ENCODE peak calls at places on chromosomes 3 and 15, in nine cellular contexts. One of them, this sample, is unnamed.

GRCh38 chr15:70853270-70853854 is 595 bp downstream of the LARP6 start:
- DNase-seq in GM12878: no peak
- DNase-seq in HepG2: no peak
- DNase-seq in endothelial cell of umbilical vein: peak
- DNase-seq in HCT116: no peak
- DNase-seq in K562: no peak
- DNase-seq in SK-N-SH: peak
- DNase-seq in H1: peak
- DNase-seq in A549: peak
- DNase-seq in this sample: no peak

GRCh38 chr3:192571197-192571791 is 156.0 kb downstream of the FGF12 start:
- DNase-seq in HepG2: no peak
- DNase-seq in H1: no peak
- DNase-seq in A549: peak
- DNase-seq in SK-N-SH: peak
- DNase-seq in HCT116: no peak
- DNase-seq in GM12878: no peak
- DNase-seq in K562: no peak
- DNase-seq in endothelial cell of umbilical vein: peak
- DNase-seq in this sample: peak

GRCh38 chr15:64571857-64572291 is 111.5 kb downstream of the ZNF609 start:
- DNase-seq in HCT116: no peak
- DNase-seq in H1: no peak
- DNase-seq in A549: no peak
- DNase-seq in HepG2: peak
- DNase-seq in K562: no peak
- DNase-seq in SK-N-SH: no peak
- DNase-seq in endothelial cell of umbilical vein: peak
- DNase-seq in GM12878: peak
- DNase-seq in this sample: peak

GRCh38 chr3:12954891-12955650 is 113.7 kb upstream of the RPL32 start:
- DNase-seq in HepG2: no peak
- DNase-seq in SK-N-SH: peak
- DNase-seq in endothelial cell of umbilical vein: peak
- DNase-seq in GM12878: no peak
- DNase-seq in H1: no peak
- DNase-seq in A549: no peak
- DNase-seq in K562: no peak
- DNase-seq in HCT116: no peak
- DNase-seq in this sample: peak

GRCh38 chr3:11480663-11481298 is 162.9 kb downstream of the VGLL4 start:
- DNase-seq in GM12878: no peak
- DNase-seq in SK-N-SH: no peak
- DNase-seq in HepG2: peak
- DNase-seq in HCT116: no peak
- DNase-seq in K562: peak
- DNase-seq in H1: no peak
- DNase-seq in endothelial cell of umbilical vein: peak
- DNase-seq in A549: no peak
- DNase-seq in this sample: no peak

GRCh38 chr3:121018917-121019321 is 110.9 kb downstream of the STXBP5L start:
- DNase-seq in H1: no peak
- DNase-seq in GM12878: no peak
- DNase-seq in HepG2: no peak
- DNase-seq in SK-N-SH: no peak
- DNase-seq in K562: no peak
- DNase-seq in A549: no peak
- DNase-seq in endothelial cell of umbilical vein: no peak
- DNase-seq in HCT116: no peak
- DNase-seq in this sample: no peak

GRCh38 chr3:161600185-161600584 is 103.6 kb downstream of the OTOL1 start:
- DNase-seq in endothelial cell of umbilical vein: no peak
- DNase-seq in GM12878: no peak
- DNase-seq in SK-N-SH: no peak
- DNase-seq in K562: no peak
- DNase-seq in HepG2: no peak
- DNase-seq in H1: no peak
- DNase-seq in A549: no peak
- DNase-seq in HCT116: no peak
- DNase-seq in this sample: no peak

GRCh38 chr3:120894285-120894684 is 13.7 kb upstream of the STXBP5L start:
- DNase-seq in HepG2: no peak
- DNase-seq in HCT116: peak
- DNase-seq in H1: no peak
- DNase-seq in SK-N-SH: no peak
- DNase-seq in K562: no peak
- DNase-seq in GM12878: no peak
- DNase-seq in A549: no peak
- DNase-seq in endothelial cell of umbilical vein: peak
- DNase-seq in this sample: peak

GRCh38 chr3:46913644-46914043 is 36.1 kb downstream of the PTH1R start:
- DNase-seq in K562: no peak
- DNase-seq in HepG2: no peak
- DNase-seq in endothelial cell of umbilical vein: peak
- DNase-seq in GM12878: no peak
- DNase-seq in A549: no peak
- DNase-seq in H1: no peak
- DNase-seq in HCT116: no peak
- DNase-seq in SK-N-SH: no peak
- DNase-seq in this sample: no peak

GRCh38 chr15:70451861-70452653 is 311.3 kb downstream of the UACA start:
- DNase-seq in HepG2: no peak
- DNase-seq in K562: peak
- DNase-seq in GM12878: no peak
- DNase-seq in H1: no peak
- DNase-seq in HCT116: no peak
- DNase-seq in endothelial cell of umbilical vein: no peak
- DNase-seq in SK-N-SH: no peak
- DNase-seq in A549: no peak
- DNase-seq in this sample: no peak

GRCh38 chr3:130759692-130760338 is 13.2 kb upstream of the PIK3R4 start:
- DNase-seq in HepG2: peak
- DNase-seq in H1: no peak
- DNase-seq in SK-N-SH: peak
- DNase-seq in A549: peak
- DNase-seq in K562: no peak
- DNase-seq in endothelial cell of umbilical vein: peak
- DNase-seq in HCT116: peak
- DNase-seq in GM12878: no peak
- DNase-seq in this sample: peak

GRCh38 chr3:160885791-160886286 is 129.8 kb downstream of the PPM1L start:
- DNase-seq in endothelial cell of umbilical vein: peak
- DNase-seq in H1: peak
- DNase-seq in SK-N-SH: no peak
- DNase-seq in A549: no peak
- DNase-seq in HCT116: no peak
- DNase-seq in HepG2: peak
- DNase-seq in GM12878: peak
- DNase-seq in K562: no peak
- DNase-seq in this sample: peak

GRCh38 chr15:55241895-55242294 is 45.2 kb upstream of the RSL24D1 start:
- DNase-seq in H1: no peak
- DNase-seq in HCT116: no peak
- DNase-seq in endothelial cell of umbilical vein: no peak
- DNase-seq in GM12878: no peak
- DNase-seq in HepG2: no peak
- DNase-seq in SK-N-SH: no peak
- DNase-seq in K562: no peak
- DNase-seq in A549: no peak
- DNase-seq in this sample: no peak

GRCh38 chr3:105997800-105998526 is 129.2 kb upstream of the CBLB start:
- DNase-seq in A549: no peak
- DNase-seq in H1: no peak
- DNase-seq in SK-N-SH: no peak
- DNase-seq in HepG2: no peak
- DNase-seq in HCT116: peak
- DNase-seq in GM12878: no peak
- DNase-seq in endothelial cell of umbilical vein: no peak
- DNase-seq in K562: no peak
- DNase-seq in this sample: peak

DNA sequence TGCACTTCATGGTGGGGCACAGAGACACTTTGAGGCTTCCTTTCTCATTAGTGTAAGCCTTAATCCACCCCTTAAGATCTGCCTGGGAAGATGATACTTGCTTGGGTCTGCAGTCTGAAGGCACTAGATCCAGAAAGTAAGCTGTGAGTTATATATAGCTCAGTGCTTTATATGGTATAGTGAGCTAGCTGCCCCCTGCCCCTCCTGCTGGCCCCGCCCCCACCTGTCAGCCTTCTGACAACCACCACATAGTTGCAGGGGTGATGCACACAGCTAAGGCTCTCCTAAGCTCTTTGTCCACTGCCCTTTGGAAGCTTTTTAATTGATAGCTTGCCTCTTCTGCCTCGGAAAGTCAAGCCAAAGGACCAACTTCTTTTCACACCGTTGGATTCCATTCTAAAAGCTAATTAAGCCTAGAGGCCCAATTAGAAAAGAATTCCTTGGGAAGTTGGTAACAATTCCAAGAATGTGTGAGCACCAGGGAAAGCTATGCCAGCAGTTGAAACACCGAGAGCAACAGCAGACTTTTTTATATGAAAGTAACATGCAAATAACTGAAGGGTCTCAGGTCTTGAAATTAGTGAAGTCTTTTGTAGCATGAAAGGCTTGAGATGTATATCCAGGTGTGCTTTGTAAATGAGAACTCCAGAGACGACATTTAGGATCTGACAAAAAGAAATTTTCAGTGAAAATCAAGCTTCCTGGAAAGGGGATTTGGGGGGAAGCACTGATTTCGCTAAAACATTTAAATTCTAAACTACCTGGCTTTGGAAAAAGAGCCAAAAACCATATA is 2.3 kb downstream of the TPM1 start:
- DNase-seq in endothelial cell of umbilical vein: peak
- DNase-seq in A549: no peak
- DNase-seq in GM12878: no peak
- DNase-seq in HepG2: no peak
- DNase-seq in SK-N-SH: no peak
- DNase-seq in K562: no peak
- DNase-seq in H1: no peak
- DNase-seq in HCT116: no peak
- DNase-seq in this sample: no peak
- H3K4me3 ChIP-seq in endothelial cell of umbilical vein: peak
- H3K4me3 ChIP-seq in A549: peak
- H3K4me3 ChIP-seq in GM12878: no peak
- H3K4me3 ChIP-seq in HepG2: peak
- H3K4me3 ChIP-seq in SK-N-SH: peak
- H3K4me3 ChIP-seq in K562: no peak
- H3K4me3 ChIP-seq in H1: peak
- H3K4me3 ChIP-seq in HCT116: no peak
- H3K4me3 ChIP-seq in this sample: no peak

GRCh38 chr3:16251316-16252085 is 13.2 kb downstream of the DPH3 start:
- DNase-seq in HepG2: no peak
- DNase-seq in HCT116: no peak
- DNase-seq in A549: no peak
- DNase-seq in endothelial cell of umbilical vein: peak
- DNase-seq in K562: no peak
- DNase-seq in H1: no peak
- DNase-seq in SK-N-SH: no peak
- DNase-seq in GM12878: no peak
- DNase-seq in this sample: no peak

GRCh38 chr3:16253601-16254000 is 11.1 kb downstream of the DPH3 start:
- DNase-seq in SK-N-SH: no peak
- DNase-seq in K562: no peak
- DNase-seq in HepG2: no peak
- DNase-seq in A549: no peak
- DNase-seq in GM12878: no peak
- DNase-seq in HCT116: no peak
- DNase-seq in H1: no peak
- DNase-seq in endothelial cell of umbilical vein: no peak
- DNase-seq in this sample: peak

GRCh38 chr3:16252988-16253387 is 11.8 kb downstream of the DPH3 start:
- DNase-seq in HepG2: no peak
- DNase-seq in endothelial cell of umbilical vein: no peak
- DNase-seq in SK-N-SH: no peak
- DNase-seq in H1: no peak
- DNase-seq in A549: no peak
- DNase-seq in K562: no peak
- DNase-seq in GM12878: no peak
- DNase-seq in HCT116: no peak
- DNase-seq in this sample: no peak

GRCh38 chr3:16254933-16255725 is 9.6 kb downstream of the DPH3 start:
- DNase-seq in A549: no peak
- DNase-seq in HepG2: no peak
- DNase-seq in K562: no peak
- DNase-seq in GM12878: no peak
- DNase-seq in endothelial cell of umbilical vein: no peak
- DNase-seq in HCT116: no peak
- DNase-seq in H1: no peak
- DNase-seq in SK-N-SH: no peak
- DNase-seq in this sample: no peak

GRCh38 chr3:16252243-16252978 is 12.3 kb downstream of the DPH3 start:
- DNase-seq in HepG2: peak
- DNase-seq in K562: no peak
- DNase-seq in A549: no peak
- DNase-seq in HCT116: no peak
- DNase-seq in H1: no peak
- DNase-seq in SK-N-SH: no peak
- DNase-seq in GM12878: peak
- DNase-seq in endothelial cell of umbilical vein: no peak
- DNase-seq in this sample: no peak
- TF ChIP-seq MAX in HepG2: peak
- TF ChIP-seq MAX in K562: no peak
- TF ChIP-seq MAX in A549: no peak
- TF ChIP-seq MAX in HCT116: no peak
- TF ChIP-seq MAX in H1: no peak
- TF ChIP-seq MAX in SK-N-SH: no peak
- TF ChIP-seq MAX in GM12878: no peak
- TF ChIP-seq MAX in endothelial cell of umbilical vein: no peak
- TF ChIP-seq MAX in this sample: no peak

GRCh38 chr3:181354140-181354539 is 357.6 kb upstream of the SOX2 start:
- DNase-seq in H1: no peak
- DNase-seq in SK-N-SH: no peak
- DNase-seq in HepG2: no peak
- DNase-seq in HCT116: no peak
- DNase-seq in K562: no peak
- DNase-seq in A549: no peak
- DNase-seq in GM12878: no peak
- DNase-seq in endothelial cell of umbilical vein: no peak
- DNase-seq in this sample: no peak
- TF ChIP-seq CTCF in H1: no peak
- TF ChIP-seq CTCF in SK-N-SH: no peak
- TF ChIP-seq CTCF in HepG2: no peak
- TF ChIP-seq CTCF in HCT116: peak
- TF ChIP-seq CTCF in K562: no peak
- TF ChIP-seq CTCF in A549: no peak
- TF ChIP-seq CTCF in GM12878: no peak
- TF ChIP-seq CTCF in endothelial cell of umbilical vein: no peak
- TF ChIP-seq CTCF in this sample: no peak

DNA sequence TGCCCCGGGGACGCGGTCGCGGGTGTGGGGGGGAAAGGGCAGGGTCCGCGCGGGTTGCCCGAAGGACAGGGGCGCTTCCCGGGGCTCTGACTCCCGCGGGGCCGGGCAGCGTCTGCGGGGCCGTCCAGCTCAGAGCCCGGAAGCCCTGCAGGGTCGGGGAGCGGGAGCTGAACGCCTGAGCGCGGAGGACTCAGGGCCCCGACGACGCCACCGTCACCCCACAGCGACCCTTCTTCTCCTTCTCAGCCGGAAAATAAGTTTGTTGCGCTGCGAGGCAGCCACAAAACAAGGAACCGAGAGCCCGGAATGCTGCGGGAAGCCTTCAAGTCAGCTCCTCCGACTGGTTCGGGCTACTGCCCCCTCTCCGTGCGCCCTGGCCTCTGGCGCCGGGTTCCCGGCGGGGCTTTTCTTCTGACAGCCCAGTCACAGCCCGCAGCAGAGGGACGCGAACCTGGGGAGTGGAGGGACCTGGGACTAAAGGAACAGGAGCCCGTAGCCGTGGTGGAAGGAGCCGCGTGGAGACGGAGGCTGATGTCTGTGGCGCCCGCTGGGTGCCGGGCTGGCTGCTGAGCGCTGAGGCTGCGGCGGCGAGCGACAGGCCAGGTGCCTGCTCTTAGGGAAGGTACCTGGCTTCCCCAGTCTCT is 484 bp downstream of the CNTN4 start:
- DNase-seq in A549: no peak
- DNase-seq in endothelial cell of umbilical vein: no peak
- DNase-seq in K562: no peak
- DNase-seq in HepG2: no peak
- DNase-seq in H1: no peak
- DNase-seq in HCT116: no peak
- DNase-seq in SK-N-SH: peak
- DNase-seq in GM12878: no peak
- DNase-seq in this sample: no peak
- H3K4me3 ChIP-seq in A549: peak
- H3K4me3 ChIP-seq in endothelial cell of umbilical vein: no peak
- H3K4me3 ChIP-seq in K562: no peak
- H3K4me3 ChIP-seq in HepG2: peak
- H3K4me3 ChIP-seq in H1: peak
- H3K4me3 ChIP-seq in HCT116: no peak
- H3K4me3 ChIP-seq in SK-N-SH: peak
- H3K4me3 ChIP-seq in GM12878: no peak
- H3K4me3 ChIP-seq in this sample: no peak